ENCODE peak calls at places on chromosomes 6 and 20, in five cellular contexts. One of them, this sample, is unnamed.
A peak's percentile ranks its signal among the peaks of the same experiment; 100 is the strongest.

GRCh38 chr6:134317471-134318131 is at the start of gene SGK1:
- DNase-seq in cerebellar cortex: peak; percentile 82
- DNase-seq in ELR: peak; percentile 63
- DNase-seq in T follicular helper cell: no peak
- DNase-seq in stimulated activated naive B cell treated with anti-CD40 and anti-IgM and Interleukin-4, amounts not matched to agents 10 μg/mL and 1 μg/mL and 100 μg/mL, for 72 hours: no peak
- DNase-seq in this sample: no peak

GRCh38 chr6:14066782-14067406 is 50.7 kb upstream of the CD83 start:
- DNase-seq in cerebellar cortex: peak; percentile 84
- DNase-seq in ELR: peak; percentile 88
- DNase-seq in T follicular helper cell: no peak
- DNase-seq in stimulated activated naive B cell treated with anti-CD40 and anti-IgM and Interleukin-4, amounts not matched to agents 10 μg/mL and 1 μg/mL and 100 μg/mL, for 72 hours: no peak
- DNase-seq in this sample: peak; percentile 92

GRCh38 chr6:148770408-148771211 is 23.8 kb downstream of the UST start:
- DNase-seq in cerebellar cortex: no peak
- DNase-seq in ELR: no peak
- DNase-seq in T follicular helper cell: no peak
- DNase-seq in stimulated activated naive B cell treated with anti-CD40 and anti-IgM and Interleukin-4, amounts not matched to agents 10 μg/mL and 1 μg/mL and 100 μg/mL, for 72 hours: no peak
- DNase-seq in this sample: no peak

GRCh38 chr6:1715336-1715735 is 105.6 kb downstream of the FOXC1 start:
- DNase-seq in cerebellar cortex: no peak
- DNase-seq in ELR: no peak
- DNase-seq in T follicular helper cell: no peak
- DNase-seq in stimulated activated naive B cell treated with anti-CD40 and anti-IgM and Interleukin-4, amounts not matched to agents 10 μg/mL and 1 μg/mL and 100 μg/mL, for 72 hours: no peak
- DNase-seq in this sample: no peak

GRCh38 chr6:145903356-145904102 is 60.6 kb downstream of the SHPRH start:
- DNase-seq in cerebellar cortex: peak; percentile 32
- DNase-seq in ELR: no peak
- DNase-seq in T follicular helper cell: no peak
- DNase-seq in stimulated activated naive B cell treated with anti-CD40 and anti-IgM and Interleukin-4, amounts not matched to agents 10 μg/mL and 1 μg/mL and 100 μg/mL, for 72 hours: no peak
- DNase-seq in this sample: no peak

GRCh38 chr6:125950293-125950692 is 6.3 kb upstream of the HINT3 start:
- DNase-seq in cerebellar cortex: no peak
- DNase-seq in ELR: peak; percentile 88
- DNase-seq in T follicular helper cell: no peak
- DNase-seq in stimulated activated naive B cell treated with anti-CD40 and anti-IgM and Interleukin-4, amounts not matched to agents 10 μg/mL and 1 μg/mL and 100 μg/mL, for 72 hours: no peak
- DNase-seq in this sample: no peak

GRCh38 chr6:33312361-33313104 is 1.3 kb downstream of the TAPBP start:
- DNase-seq in cerebellar cortex: peak; percentile 97
- DNase-seq in ELR: peak; percentile 81
- DNase-seq in T follicular helper cell: peak; percentile 83
- DNase-seq in stimulated activated naive B cell treated with anti-CD40 and anti-IgM and Interleukin-4, amounts not matched to agents 10 μg/mL and 1 μg/mL and 100 μg/mL, for 72 hours: peak; percentile 71
- DNase-seq in this sample: peak; percentile 78

GRCh38 chr20:309306-309840 is 12.0 kb downstream of the ZCCHC3 start:
- DNase-seq in cerebellar cortex: no peak
- DNase-seq in ELR: peak; percentile 47
- DNase-seq in T follicular helper cell: no peak
- DNase-seq in stimulated activated naive B cell treated with anti-CD40 and anti-IgM and Interleukin-4, amounts not matched to agents 10 μg/mL and 1 μg/mL and 100 μg/mL, for 72 hours: no peak
- DNase-seq in this sample: peak; percentile 49

GRCh38 chr20:24969203-24970029 is 20.3 kb downstream of the CST7 start:
- DNase-seq in cerebellar cortex: no peak
- DNase-seq in ELR: no peak
- DNase-seq in T follicular helper cell: no peak
- DNase-seq in stimulated activated naive B cell treated with anti-CD40 and anti-IgM and Interleukin-4, amounts not matched to agents 10 μg/mL and 1 μg/mL and 100 μg/mL, for 72 hours: no peak
- DNase-seq in this sample: no peak

GRCh38 chr6:14373648-14374437 is 256.3 kb downstream of the CD83 start:
- DNase-seq in cerebellar cortex: no peak
- DNase-seq in ELR: no peak
- DNase-seq in T follicular helper cell: no peak
- DNase-seq in stimulated activated naive B cell treated with anti-CD40 and anti-IgM and Interleukin-4, amounts not matched to agents 10 μg/mL and 1 μg/mL and 100 μg/mL, for 72 hours: no peak
- DNase-seq in this sample: no peak

GRCh38 chr20:32685541-32686529 is 12.1 kb upstream of the C20orf203 start:
- DNase-seq in cerebellar cortex: no peak
- DNase-seq in ELR: peak; percentile 87
- DNase-seq in T follicular helper cell: no peak
- DNase-seq in stimulated activated naive B cell treated with anti-CD40 and anti-IgM and Interleukin-4, amounts not matched to agents 10 μg/mL and 1 μg/mL and 100 μg/mL, for 72 hours: no peak
- DNase-seq in this sample: no peak

GRCh38 chr6:54754406-54754805 is 92.2 kb upstream of the FAM83B start:
- DNase-seq in cerebellar cortex: no peak
- DNase-seq in ELR: no peak
- DNase-seq in T follicular helper cell: no peak
- DNase-seq in stimulated activated naive B cell treated with anti-CD40 and anti-IgM and Interleukin-4, amounts not matched to agents 10 μg/mL and 1 μg/mL and 100 μg/mL, for 72 hours: no peak
- DNase-seq in this sample: no peak

GRCh38 chr6:85185977-85186376 is 263.9 kb upstream of the NT5E start:
- DNase-seq in cerebellar cortex: no peak
- DNase-seq in ELR: no peak
- DNase-seq in T follicular helper cell: no peak
- DNase-seq in stimulated activated naive B cell treated with anti-CD40 and anti-IgM and Interleukin-4, amounts not matched to agents 10 μg/mL and 1 μg/mL and 100 μg/mL, for 72 hours: no peak
- DNase-seq in this sample: no peak

GRCh38 chr6:112881027-112881426 is 533.9 kb downstream of the RFPL4B start:
- DNase-seq in cerebellar cortex: no peak
- DNase-seq in ELR: peak; percentile 58
- DNase-seq in T follicular helper cell: no peak
- DNase-seq in stimulated activated naive B cell treated with anti-CD40 and anti-IgM and Interleukin-4, amounts not matched to agents 10 μg/mL and 1 μg/mL and 100 μg/mL, for 72 hours: no peak
- DNase-seq in this sample: no peak

GRCh38 chr6:195861-196360 is 96.4 kb upstream of the DUSP22 start:
- DNase-seq in cerebellar cortex: peak; percentile 3
- DNase-seq in ELR: no peak
- DNase-seq in T follicular helper cell: peak; percentile 31
- DNase-seq in stimulated activated naive B cell treated with anti-CD40 and anti-IgM and Interleukin-4, amounts not matched to agents 10 μg/mL and 1 μg/mL and 100 μg/mL, for 72 hours: no peak
- DNase-seq in this sample: peak; percentile 54

GRCh38 chr6:161498359-161498758 is 224.5 kb upstream of the AGPAT4 start:
- DNase-seq in cerebellar cortex: no peak
- DNase-seq in ELR: peak; percentile 71
- DNase-seq in T follicular helper cell: no peak
- DNase-seq in stimulated activated naive B cell treated with anti-CD40 and anti-IgM and Interleukin-4, amounts not matched to agents 10 μg/mL and 1 μg/mL and 100 μg/mL, for 72 hours: no peak
- DNase-seq in this sample: peak; percentile 87

GRCh38 chr6:32842690-32843089 is 1.2 kb downstream of the PSMB8 start:
- DNase-seq in cerebellar cortex: no peak
- DNase-seq in ELR: no peak
- DNase-seq in T follicular helper cell: no peak
- DNase-seq in stimulated activated naive B cell treated with anti-CD40 and anti-IgM and Interleukin-4, amounts not matched to agents 10 μg/mL and 1 μg/mL and 100 μg/mL, for 72 hours: no peak
- DNase-seq in this sample: no peak

GRCh38 chr6:69578366-69578890 is 218.4 kb downstream of the LMBRD1 start:
- DNase-seq in cerebellar cortex: peak; percentile 34
- DNase-seq in ELR: no peak
- DNase-seq in T follicular helper cell: no peak
- DNase-seq in stimulated activated naive B cell treated with anti-CD40 and anti-IgM and Interleukin-4, amounts not matched to agents 10 μg/mL and 1 μg/mL and 100 μg/mL, for 72 hours: no peak
- DNase-seq in this sample: no peak

GRCh38 chr6:41055149-41055548 is 2.1 kb downstream of the APOBEC2 start:
- DNase-seq in cerebellar cortex: no peak
- DNase-seq in ELR: no peak
- DNase-seq in T follicular helper cell: no peak
- DNase-seq in stimulated activated naive B cell treated with anti-CD40 and anti-IgM and Interleukin-4, amounts not matched to agents 10 μg/mL and 1 μg/mL and 100 μg/mL, for 72 hours: no peak
- DNase-seq in this sample: no peak

GRCh38 chr6:143569035-143569434 is 57.5 kb upstream of the FUCA2 start:
- DNase-seq in cerebellar cortex: no peak
- DNase-seq in ELR: peak; percentile 25
- DNase-seq in T follicular helper cell: no peak
- DNase-seq in stimulated activated naive B cell treated with anti-CD40 and anti-IgM and Interleukin-4, amounts not matched to agents 10 μg/mL and 1 μg/mL and 100 μg/mL, for 72 hours: no peak
- DNase-seq in this sample: peak; percentile 58

GRCh38 chr6:78808933-78809332 is 58.4 kb upstream of the IRAK1BP1 start:
- DNase-seq in cerebellar cortex: no peak
- DNase-seq in ELR: no peak
- DNase-seq in T follicular helper cell: no peak
- DNase-seq in stimulated activated naive B cell treated with anti-CD40 and anti-IgM and Interleukin-4, amounts not matched to agents 10 μg/mL and 1 μg/mL and 100 μg/mL, for 72 hours: no peak
- DNase-seq in this sample: no peak

GRCh38 chr20:3244613-3245012 is 5.6 kb upstream of the SLC4A11 start:
- DNase-seq in cerebellar cortex: no peak
- DNase-seq in ELR: no peak
- DNase-seq in T follicular helper cell: no peak
- DNase-seq in stimulated activated naive B cell treated with anti-CD40 and anti-IgM and Interleukin-4, amounts not matched to agents 10 μg/mL and 1 μg/mL and 100 μg/mL, for 72 hours: no peak
- DNase-seq in this sample: no peak

GRCh38 chr6:11851405-11851804 is 72.8 kb upstream of the ADTRP start:
- DNase-seq in cerebellar cortex: no peak
- DNase-seq in ELR: peak; percentile 83
- DNase-seq in T follicular helper cell: no peak
- DNase-seq in stimulated activated naive B cell treated with anti-CD40 and anti-IgM and Interleukin-4, amounts not matched to agents 10 μg/mL and 1 μg/mL and 100 μg/mL, for 72 hours: no peak
- DNase-seq in this sample: no peak

GRCh38 chr6:112416885-112417284 is 69.8 kb downstream of the RFPL4B start:
- DNase-seq in cerebellar cortex: no peak
- DNase-seq in ELR: no peak
- DNase-seq in T follicular helper cell: no peak
- DNase-seq in stimulated activated naive B cell treated with anti-CD40 and anti-IgM and Interleukin-4, amounts not matched to agents 10 μg/mL and 1 μg/mL and 100 μg/mL, for 72 hours: no peak
- DNase-seq in this sample: no peak

GRCh38 chr6:126437225-126437624 is 97.3 kb downstream of the CENPW start:
- DNase-seq in cerebellar cortex: no peak
- DNase-seq in ELR: no peak
- DNase-seq in T follicular helper cell: no peak
- DNase-seq in stimulated activated naive B cell treated with anti-CD40 and anti-IgM and Interleukin-4, amounts not matched to agents 10 μg/mL and 1 μg/mL and 100 μg/mL, for 72 hours: no peak
- DNase-seq in this sample: no peak

GRCh38 chr6:31620586-31621319 is at the start of gene PRRC2A:
- DNase-seq in cerebellar cortex: no peak
- DNase-seq in ELR: peak; percentile 87
- DNase-seq in T follicular helper cell: peak; percentile 73
- DNase-seq in stimulated activated naive B cell treated with anti-CD40 and anti-IgM and Interleukin-4, amounts not matched to agents 10 μg/mL and 1 μg/mL and 100 μg/mL, for 72 hours: no peak
- DNase-seq in this sample: peak; percentile 71

GRCh38 chr6:119858901-119859300 is 509.3 kb upstream of the MAN1A1 start:
- DNase-seq in cerebellar cortex: no peak
- DNase-seq in ELR: peak; percentile 34
- DNase-seq in T follicular helper cell: no peak
- DNase-seq in stimulated activated naive B cell treated with anti-CD40 and anti-IgM and Interleukin-4, amounts not matched to agents 10 μg/mL and 1 μg/mL and 100 μg/mL, for 72 hours: no peak
- DNase-seq in this sample: no peak

GRCh38 chr6:34601706-34602105 is 45.6 kb upstream of the SPDEF start:
- DNase-seq in cerebellar cortex: peak; percentile 97
- DNase-seq in ELR: no peak
- DNase-seq in T follicular helper cell: no peak
- DNase-seq in stimulated activated naive B cell treated with anti-CD40 and anti-IgM and Interleukin-4, amounts not matched to agents 10 μg/mL and 1 μg/mL and 100 μg/mL, for 72 hours: no peak
- DNase-seq in this sample: no peak

GRCh38 chr20:18541741-18542140 is 25.5 kb upstream of the SMIM26 start:
- DNase-seq in cerebellar cortex: no peak
- DNase-seq in ELR: peak; percentile 60
- DNase-seq in T follicular helper cell: no peak
- DNase-seq in stimulated activated naive B cell treated with anti-CD40 and anti-IgM and Interleukin-4, amounts not matched to agents 10 μg/mL and 1 μg/mL and 100 μg/mL, for 72 hours: no peak
- DNase-seq in this sample: no peak

GRCh38 chr6:35629876-35630378 is 58.8 kb downstream of the FKBP5 start:
- DNase-seq in cerebellar cortex: no peak
- DNase-seq in ELR: peak; percentile 4
- DNase-seq in T follicular helper cell: no peak
- DNase-seq in stimulated activated naive B cell treated with anti-CD40 and anti-IgM and Interleukin-4, amounts not matched to agents 10 μg/mL and 1 μg/mL and 100 μg/mL, for 72 hours: no peak
- DNase-seq in this sample: no peak

GRCh38 chr20:51531141-51531710 is 11.3 kb downstream of the NFATC2 start:
- DNase-seq in cerebellar cortex: no peak
- DNase-seq in ELR: peak; percentile 86
- DNase-seq in T follicular helper cell: peak; percentile 68
- DNase-seq in stimulated activated naive B cell treated with anti-CD40 and anti-IgM and Interleukin-4, amounts not matched to agents 10 μg/mL and 1 μg/mL and 100 μg/mL, for 72 hours: peak; percentile 60
- DNase-seq in this sample: no peak

GRCh38 chr20:17138237-17138636 is 88.6 kb upstream of the PCSK2 start:
- DNase-seq in cerebellar cortex: no peak
- DNase-seq in ELR: no peak
- DNase-seq in T follicular helper cell: no peak
- DNase-seq in stimulated activated naive B cell treated with anti-CD40 and anti-IgM and Interleukin-4, amounts not matched to agents 10 μg/mL and 1 μg/mL and 100 μg/mL, for 72 hours: no peak
- DNase-seq in this sample: no peak

GRCh38 chr6:123022980-123023379 is 26.9 kb downstream of the CLVS2 start:
- DNase-seq in cerebellar cortex: no peak
- DNase-seq in ELR: no peak
- DNase-seq in T follicular helper cell: no peak
- DNase-seq in stimulated activated naive B cell treated with anti-CD40 and anti-IgM and Interleukin-4, amounts not matched to agents 10 μg/mL and 1 μg/mL and 100 μg/mL, for 72 hours: no peak
- DNase-seq in this sample: no peak

GRCh38 chr20:33079267-33079666 is at the start of gene BPIFB4:
- DNase-seq in cerebellar cortex: no peak
- DNase-seq in ELR: no peak
- DNase-seq in T follicular helper cell: no peak
- DNase-seq in stimulated activated naive B cell treated with anti-CD40 and anti-IgM and Interleukin-4, amounts not matched to agents 10 μg/mL and 1 μg/mL and 100 μg/mL, for 72 hours: no peak
- DNase-seq in this sample: no peak

This sample was measured in SK-MEL-5.